ENCODE peak calls at places on chromosome 3, in eight cellular contexts. One of them, this sample, is unnamed.

GRCh38 chr3:125967156-125967555 is 1.8 kb upstream of the ROPN1B start:
- DNase-seq in Peyer's patch: no peak
- DNase-seq in prostate gland: peak; percentile 58
- DNase-seq in foreskin fibroblast: no peak
- DNase-seq in heart left ventricle: no peak
- DNase-seq in CD4-positive, CD25-positive, alpha-beta regulatory T cell: no peak
- DNase-seq in MM.1S: no peak
- DNase-seq in spleen: no peak
- DNase-seq in this sample: no peak

GRCh38 chr3:58073315-58074125 is 65.3 kb downstream of the FLNB start:
- DNase-seq in Peyer's patch: no peak
- DNase-seq in prostate gland: peak; percentile 27
- DNase-seq in foreskin fibroblast: no peak
- DNase-seq in heart left ventricle: no peak
- DNase-seq in CD4-positive, CD25-positive, alpha-beta regulatory T cell: no peak
- DNase-seq in MM.1S: no peak
- DNase-seq in spleen: no peak
- DNase-seq in this sample: no peak

GRCh38 chr3:134319894-134320293 is 54.4 kb downstream of the AMOTL2 start:
- DNase-seq in Peyer's patch: no peak
- DNase-seq in prostate gland: no peak
- DNase-seq in foreskin fibroblast: no peak
- DNase-seq in heart left ventricle: no peak
- DNase-seq in CD4-positive, CD25-positive, alpha-beta regulatory T cell: no peak
- DNase-seq in MM.1S: no peak
- DNase-seq in spleen: no peak
- DNase-seq in this sample: no peak

GRCh38 chr3:134102976-134103375 is 73.3 kb upstream of the SLCO2A1 start:
- DNase-seq in Peyer's patch: no peak
- DNase-seq in prostate gland: no peak
- DNase-seq in foreskin fibroblast: no peak
- DNase-seq in heart left ventricle: no peak
- DNase-seq in CD4-positive, CD25-positive, alpha-beta regulatory T cell: no peak
- DNase-seq in MM.1S: no peak
- DNase-seq in spleen: no peak
- DNase-seq in this sample: no peak

GRCh38 chr3:174973465-174973864 is 114.3 kb downstream of the NAALADL2 start:
- DNase-seq in Peyer's patch: no peak
- DNase-seq in prostate gland: peak; percentile 27
- DNase-seq in foreskin fibroblast: no peak
- DNase-seq in heart left ventricle: no peak
- DNase-seq in CD4-positive, CD25-positive, alpha-beta regulatory T cell: no peak
- DNase-seq in MM.1S: no peak
- DNase-seq in spleen: no peak
- DNase-seq in this sample: no peak

GRCh38 chr3:9820543-9820942 is 10.5 kb downstream of the TTLL3 start:
- DNase-seq in Peyer's patch: no peak
- DNase-seq in prostate gland: no peak
- DNase-seq in foreskin fibroblast: no peak
- DNase-seq in heart left ventricle: peak; percentile 17
- DNase-seq in CD4-positive, CD25-positive, alpha-beta regulatory T cell: no peak
- DNase-seq in MM.1S: no peak
- DNase-seq in spleen: no peak
- DNase-seq in this sample: no peak

GRCh38 chr3:194602580-194603300 is 30.5 kb downstream of the TMEM44 start:
- DNase-seq in Peyer's patch: no peak
- DNase-seq in prostate gland: no peak
- DNase-seq in foreskin fibroblast: no peak
- DNase-seq in heart left ventricle: no peak
- DNase-seq in CD4-positive, CD25-positive, alpha-beta regulatory T cell: no peak
- DNase-seq in MM.1S: no peak
- DNase-seq in spleen: no peak
- DNase-seq in this sample: no peak

GRCh38 chr3:190024912-190025311 is 95.8 kb downstream of the P3H2 start:
- DNase-seq in Peyer's patch: no peak
- DNase-seq in prostate gland: no peak
- DNase-seq in foreskin fibroblast: no peak
- DNase-seq in heart left ventricle: no peak
- DNase-seq in CD4-positive, CD25-positive, alpha-beta regulatory T cell: no peak
- DNase-seq in MM.1S: no peak
- DNase-seq in spleen: no peak
- DNase-seq in this sample: no peak

GRCh38 chr3:102036015-102036414 is 186.7 kb downstream of the NFKBIZ start:
- DNase-seq in Peyer's patch: no peak
- DNase-seq in prostate gland: no peak
- DNase-seq in foreskin fibroblast: no peak
- DNase-seq in heart left ventricle: no peak
- DNase-seq in CD4-positive, CD25-positive, alpha-beta regulatory T cell: no peak
- DNase-seq in MM.1S: no peak
- DNase-seq in spleen: no peak
- DNase-seq in this sample: no peak

GRCh38 chr3:42572278-42572677 is 9.5 kb downstream of the SEC22C start:
- DNase-seq in Peyer's patch: peak; percentile 68
- DNase-seq in prostate gland: no peak
- DNase-seq in foreskin fibroblast: peak; percentile 21
- DNase-seq in heart left ventricle: no peak
- DNase-seq in CD4-positive, CD25-positive, alpha-beta regulatory T cell: no peak
- DNase-seq in MM.1S: peak; percentile 45
- DNase-seq in spleen: no peak
- DNase-seq in this sample: peak; percentile 26

GRCh38 chr3:137121704-137122314 is 164.0 kb downstream of the IL20RB start:
- DNase-seq in Peyer's patch: no peak
- DNase-seq in prostate gland: no peak
- DNase-seq in foreskin fibroblast: peak; percentile 4
- DNase-seq in heart left ventricle: peak; percentile 27
- DNase-seq in CD4-positive, CD25-positive, alpha-beta regulatory T cell: peak; percentile 56
- DNase-seq in MM.1S: peak; percentile 78
- DNase-seq in spleen: no peak
- DNase-seq in this sample: peak; percentile 15

GRCh38 chr3:56222866-56223265 is 245.4 kb downstream of the ERC2 start:
- DNase-seq in Peyer's patch: no peak
- DNase-seq in prostate gland: no peak
- DNase-seq in foreskin fibroblast: no peak
- DNase-seq in heart left ventricle: no peak
- DNase-seq in CD4-positive, CD25-positive, alpha-beta regulatory T cell: no peak
- DNase-seq in MM.1S: no peak
- DNase-seq in spleen: no peak
- DNase-seq in this sample: no peak

GRCh38 chr3:182445576-182445975 is 347.7 kb upstream of the ATP11B start:
- DNase-seq in Peyer's patch: no peak
- DNase-seq in prostate gland: no peak
- DNase-seq in foreskin fibroblast: no peak
- DNase-seq in heart left ventricle: no peak
- DNase-seq in CD4-positive, CD25-positive, alpha-beta regulatory T cell: no peak
- DNase-seq in MM.1S: no peak
- DNase-seq in spleen: no peak
- DNase-seq in this sample: no peak

GRCh38 chr3:159605776-159606175 is 382.9 kb upstream of the IL12A start:
- DNase-seq in Peyer's patch: no peak
- DNase-seq in prostate gland: no peak
- DNase-seq in foreskin fibroblast: no peak
- DNase-seq in heart left ventricle: no peak
- DNase-seq in CD4-positive, CD25-positive, alpha-beta regulatory T cell: no peak
- DNase-seq in MM.1S: no peak
- DNase-seq in spleen: no peak
- DNase-seq in this sample: no peak

GRCh38 chr3:11770477-11771381 is 76.0 kb downstream of the TAMM41 start:
- DNase-seq in Peyer's patch: peak; percentile 93
- DNase-seq in prostate gland: peak; percentile 97
- DNase-seq in foreskin fibroblast: peak; percentile 80
- DNase-seq in heart left ventricle: peak; percentile 55
- DNase-seq in CD4-positive, CD25-positive, alpha-beta regulatory T cell: peak; percentile 96
- DNase-seq in MM.1S: peak; percentile 86
- DNase-seq in spleen: peak; percentile 81
- DNase-seq in this sample: peak; percentile 90

GRCh38 chr3:160885791-160886286 is 129.8 kb downstream of the PPM1L start:
- DNase-seq in Peyer's patch: peak; percentile 75
- DNase-seq in prostate gland: no peak
- DNase-seq in foreskin fibroblast: peak; percentile 7
- DNase-seq in heart left ventricle: peak; percentile 93
- DNase-seq in CD4-positive, CD25-positive, alpha-beta regulatory T cell: no peak
- DNase-seq in MM.1S: peak; percentile 28
- DNase-seq in spleen: no peak
- DNase-seq in this sample: peak; percentile 54

GRCh38 chr3:129045675-129046036 is 14.9 kb upstream of the GP9 start:
- DNase-seq in Peyer's patch: peak; percentile 62
- DNase-seq in prostate gland: no peak
- DNase-seq in foreskin fibroblast: no peak
- DNase-seq in heart left ventricle: no peak
- DNase-seq in CD4-positive, CD25-positive, alpha-beta regulatory T cell: peak; percentile 42
- DNase-seq in MM.1S: peak; percentile 23
- DNase-seq in spleen: peak; percentile 84
- DNase-seq in this sample: no peak

GRCh38 chr3:136171097-136171542 is 25.0 kb downstream of the MSL2 start:
- DNase-seq in Peyer's patch: no peak
- DNase-seq in prostate gland: no peak
- DNase-seq in foreskin fibroblast: no peak
- DNase-seq in heart left ventricle: no peak
- DNase-seq in CD4-positive, CD25-positive, alpha-beta regulatory T cell: no peak
- DNase-seq in MM.1S: no peak
- DNase-seq in spleen: no peak
- DNase-seq in this sample: no peak

GRCh38 chr3:130661116-130661515 is 85.5 kb downstream of the PIK3R4 start:
- DNase-seq in Peyer's patch: no peak
- DNase-seq in prostate gland: no peak
- DNase-seq in foreskin fibroblast: peak; percentile 32
- DNase-seq in heart left ventricle: no peak
- DNase-seq in CD4-positive, CD25-positive, alpha-beta regulatory T cell: no peak
- DNase-seq in MM.1S: no peak
- DNase-seq in spleen: no peak
- DNase-seq in this sample: no peak

GRCh38 chr3:51982352-51982837 is 940 bp upstream of the ACY1 start:
- DNase-seq in Peyer's patch: peak; percentile 89
- DNase-seq in prostate gland: no peak
- DNase-seq in foreskin fibroblast: no peak
- DNase-seq in heart left ventricle: no peak
- DNase-seq in CD4-positive, CD25-positive, alpha-beta regulatory T cell: peak; percentile 54
- DNase-seq in MM.1S: peak; percentile 69
- DNase-seq in spleen: no peak
- DNase-seq in this sample: peak; percentile 77

GRCh38 chr3:134104031-134104430 is 74.3 kb upstream of the SLCO2A1 start:
- DNase-seq in Peyer's patch: no peak
- DNase-seq in prostate gland: no peak
- DNase-seq in foreskin fibroblast: no peak
- DNase-seq in heart left ventricle: no peak
- DNase-seq in CD4-positive, CD25-positive, alpha-beta regulatory T cell: no peak
- DNase-seq in MM.1S: no peak
- DNase-seq in spleen: no peak
- DNase-seq in this sample: no peak

GRCh38 chr3:13877911-13878710 is 1.8 kb downstream of the WNT7A start:
- DNase-seq in Peyer's patch: no peak
- DNase-seq in prostate gland: no peak
- DNase-seq in foreskin fibroblast: no peak
- DNase-seq in heart left ventricle: no peak
- DNase-seq in CD4-positive, CD25-positive, alpha-beta regulatory T cell: no peak
- DNase-seq in MM.1S: no peak
- DNase-seq in spleen: no peak
- DNase-seq in this sample: peak; percentile 15
- H3K4me3 ChIP-seq in Peyer's patch: no peak overlapping the region
- H3K4me3 ChIP-seq in prostate gland: peak overlapping the region; percentile 29
- H3K4me3 ChIP-seq in foreskin fibroblast: no peak overlapping the region
- H3K4me3 ChIP-seq in heart left ventricle: peak overlapping the region; percentile 34
- H3K4me3 ChIP-seq in CD4-positive, CD25-positive, alpha-beta regulatory T cell: no peak overlapping the region
- H3K4me3 ChIP-seq in MM.1S: no peak overlapping the region
- H3K4me3 ChIP-seq in spleen: peak overlapping the region; percentile 39
- H3K4me3 ChIP-seq in this sample: no peak overlapping the region

GRCh38 chr3:49927798-49928197 is 1.8 kb downstream of the MON1A start:
- DNase-seq in Peyer's patch: no peak
- DNase-seq in prostate gland: no peak
- DNase-seq in foreskin fibroblast: no peak
- DNase-seq in heart left ventricle: no peak
- DNase-seq in CD4-positive, CD25-positive, alpha-beta regulatory T cell: no peak
- DNase-seq in MM.1S: no peak
- DNase-seq in spleen: no peak
- DNase-seq in this sample: no peak
- H3K4me3 ChIP-seq in Peyer's patch: no peak overlapping the region
- H3K4me3 ChIP-seq in prostate gland: no peak overlapping the region
- H3K4me3 ChIP-seq in foreskin fibroblast: no peak overlapping the region
- H3K4me3 ChIP-seq in heart left ventricle: no peak overlapping the region
- H3K4me3 ChIP-seq in CD4-positive, CD25-positive, alpha-beta regulatory T cell: no peak overlapping the region
- H3K4me3 ChIP-seq in MM.1S: no peak overlapping the region
- H3K4me3 ChIP-seq in spleen: no peak overlapping the region
- H3K4me3 ChIP-seq in this sample: no peak overlapping the region

DNA sequence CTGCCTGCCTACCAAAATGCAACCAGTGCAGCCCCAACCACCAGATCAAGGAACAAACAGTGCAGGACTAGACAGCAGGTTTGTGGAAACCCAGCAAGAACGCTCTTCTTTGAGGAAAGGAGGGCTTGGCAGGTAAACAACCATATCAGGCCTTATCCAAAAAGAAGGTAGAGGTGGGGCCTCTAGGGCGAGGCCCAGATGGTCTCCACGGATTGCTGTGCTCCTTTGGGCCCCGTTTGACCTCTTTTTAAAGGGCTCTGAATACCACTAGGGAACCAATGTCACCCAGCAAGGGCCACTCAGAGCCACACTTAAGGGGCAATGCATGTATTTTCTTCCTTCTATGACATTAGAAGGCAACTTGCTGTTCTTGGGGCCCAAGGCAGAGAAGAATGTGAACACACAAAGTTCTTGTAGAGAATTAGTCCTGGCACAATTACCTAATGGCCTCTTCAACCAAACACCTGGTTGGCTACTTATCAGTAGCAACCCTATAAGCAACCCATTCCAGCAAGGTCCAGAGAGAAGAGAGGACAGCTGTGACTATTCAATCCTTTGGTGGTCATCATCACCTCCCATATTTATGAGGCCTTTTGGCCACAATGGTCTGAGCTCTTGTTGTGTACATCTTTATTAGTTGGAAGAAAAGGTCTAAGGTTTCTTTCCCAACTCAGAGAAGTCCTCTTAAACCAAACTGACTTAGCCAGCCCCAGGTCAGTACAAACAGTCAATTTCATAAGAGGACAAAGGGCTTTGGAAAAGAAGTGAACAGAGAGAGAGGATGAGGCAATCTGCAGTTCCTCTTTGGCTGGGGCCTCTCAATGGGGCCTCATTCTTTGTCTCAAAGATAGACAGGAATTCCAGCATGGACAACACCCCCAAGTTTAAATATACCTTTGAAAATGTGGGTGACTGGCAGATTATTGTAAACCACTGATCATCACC is 36.0 kb downstream of the FOXP1 start:
- DNase-seq in Peyer's patch: no peak
- DNase-seq in prostate gland: no peak
- DNase-seq in foreskin fibroblast: peak; percentile 36
- DNase-seq in heart left ventricle: no peak
- DNase-seq in CD4-positive, CD25-positive, alpha-beta regulatory T cell: no peak
- DNase-seq in MM.1S: no peak
- DNase-seq in spleen: no peak
- DNase-seq in this sample: no peak
- H3K4me3 ChIP-seq in Peyer's patch: no peak overlapping the region
- H3K4me3 ChIP-seq in prostate gland: no peak overlapping the region
- H3K4me3 ChIP-seq in foreskin fibroblast: no peak overlapping the region
- H3K4me3 ChIP-seq in heart left ventricle: no peak overlapping the region
- H3K4me3 ChIP-seq in CD4-positive, CD25-positive, alpha-beta regulatory T cell: no peak overlapping the region
- H3K4me3 ChIP-seq in MM.1S: no peak overlapping the region
- H3K4me3 ChIP-seq in spleen: no peak overlapping the region
- H3K4me3 ChIP-seq in this sample: no peak overlapping the region

DNA sequence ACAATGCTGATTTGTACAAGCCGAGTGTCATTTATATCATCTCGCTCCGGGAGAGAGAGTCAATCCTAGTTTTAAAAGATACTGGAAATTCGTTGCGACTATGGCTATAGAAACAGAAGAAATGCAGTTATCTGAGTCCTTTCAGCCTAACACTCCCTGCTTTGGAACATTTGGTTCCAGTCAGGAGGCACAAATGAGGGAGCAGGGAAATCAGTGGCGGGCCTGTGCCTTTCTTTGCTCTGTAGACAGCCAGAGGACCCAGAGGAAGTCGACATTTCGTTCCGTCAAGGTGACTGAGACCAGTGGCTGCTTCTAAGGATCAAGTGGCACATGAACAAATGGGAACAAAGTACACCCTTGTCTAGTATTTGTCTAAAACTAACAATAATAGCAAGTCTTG is 745 bp upstream of the RIOX2 start:
- DNase-seq in Peyer's patch: no peak
- DNase-seq in prostate gland: no peak
- DNase-seq in foreskin fibroblast: no peak
- DNase-seq in heart left ventricle: no peak
- DNase-seq in CD4-positive, CD25-positive, alpha-beta regulatory T cell: no peak
- DNase-seq in MM.1S: no peak
- DNase-seq in spleen: no peak
- DNase-seq in this sample: no peak
- H3K4me3 ChIP-seq in Peyer's patch: peak overlapping the region; percentile 86
- H3K4me3 ChIP-seq in prostate gland: no peak overlapping the region
- H3K4me3 ChIP-seq in foreskin fibroblast: peak overlapping the region; percentile 64
- H3K4me3 ChIP-seq in heart left ventricle: peak overlapping the region; percentile 88
- H3K4me3 ChIP-seq in CD4-positive, CD25-positive, alpha-beta regulatory T cell: peak overlapping the region; percentile 27
- H3K4me3 ChIP-seq in MM.1S: peak overlapping the region; percentile 12
- H3K4me3 ChIP-seq in spleen: peak overlapping the region; percentile 77
- H3K4me3 ChIP-seq in this sample: no peak overlapping the region